ENCODE peak calls at places on chromosomes 3 and 15, in seven cellular contexts. L is hepatocyte, I is PC-3, X is HCT116, B is GM23248, C is MM.1S, Y is GM23338. S is an unnamed sample.

GRCh38 chr3:33113772-33114621 is at the start of gene CRTAP:
- DNase-seq in L (peak), I (peak), X (peak), B (peak), C (peak), Y (peak), S (peak)

GRCh38 chr3:48634661-48635221 is 520 bp downstream of the SLC26A6 start:
- DNase-seq in L (peak), I (peak), X (no peak), B (peak), C (peak), Y (peak), S (peak)

GRCh38 chr3:87359807-87360206 is 83.4 kb upstream of the POU1F1 start:
- DNase-seq in L (no peak), I (peak), X (no peak), B (no peak), C (no peak), Y (no peak), S (no peak)

GRCh38 chr3:141477224-141477623 is 9.6 kb upstream of the RASA2 start:
- DNase-seq in L (peak), I (peak), X (no peak), B (peak), C (no peak), Y (no peak), S (no peak)

GRCh38 chr3:141793476-141794260 is 30.5 kb downstream of the GRK7 start:
- DNase-seq in L (no peak), I (no peak), X (no peak), B (no peak), C (no peak), Y (peak), S (peak)

GRCh38 chr3:52289747-52290595 is 2.3 kb downstream of the GLYCTK start:
- DNase-seq in L (peak), I (no peak), X (no peak), B (no peak), C (no peak), Y (peak), S (no peak)

GRCh38 chr15:48992545-48992944 is 28.8 kb upstream of the SHC4 start:
- DNase-seq in L (no peak), I (no peak), X (no peak), B (no peak), C (no peak), Y (no peak), S (no peak)

GRCh38 chr3:30502742-30503073 is 103.7 kb upstream of the TGFBR2 start:
- DNase-seq in L (no peak), I (peak), X (no peak), B (peak), C (no peak), Y (no peak), S (no peak)

GRCh38 chr15:90322531-90322930 is 29.6 kb upstream of the ZNF774 start:
- DNase-seq in L (no peak), I (no peak), X (no peak), B (no peak), C (no peak), Y (no peak), S (peak)

GRCh38 chr3:4512895-4513616 is 19.9 kb downstream of the ITPR1 start:
- DNase-seq in L (no peak), I (no peak), X (no peak), B (no peak), C (no peak), Y (peak), S (no peak)

GRCh38 chr3:63092545-63092944 is 185.6 kb upstream of the SYNPR start:
- DNase-seq in L (no peak), I (no peak), X (no peak), B (no peak), C (no peak), Y (no peak), S (peak)

GRCh38 chr3:63387568-63387967 is 109.5 kb downstream of the SYNPR start:
- DNase-seq in L (no peak), I (peak), X (no peak), B (peak), C (no peak), Y (no peak), S (no peak)

GRCh38 chr3:101936419-101937331 is 87.4 kb downstream of the NFKBIZ start:
- DNase-seq in L (no peak), I (peak), X (no peak), B (peak), C (peak), Y (no peak), S (no peak)

GRCh38 chr3:193795062-193795690 is 202.2 kb downstream of the OPA1 start:
- DNase-seq in L (no peak), I (no peak), X (no peak), B (peak), C (no peak), Y (no peak), S (no peak)

DNA sequence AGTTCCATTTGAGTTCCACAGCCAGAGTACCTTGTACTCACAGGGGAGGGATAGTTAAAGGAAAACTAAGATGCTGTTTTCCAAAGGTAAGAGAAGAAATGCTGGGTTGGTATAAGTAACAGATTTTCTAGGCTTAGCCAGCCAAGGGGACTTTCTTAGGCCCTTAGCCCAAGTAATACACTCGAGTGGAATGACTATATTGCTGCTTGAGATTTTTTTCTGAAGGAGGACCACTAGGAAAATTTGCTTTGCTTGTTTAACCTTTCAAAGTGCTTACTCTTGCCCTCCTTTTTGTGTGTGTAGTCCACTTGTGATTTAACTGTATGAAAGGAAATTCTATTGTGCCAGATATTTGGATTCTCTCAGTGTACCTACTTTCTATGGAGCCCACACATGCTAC is 50.5 kb downstream of the IL5RA start:
- DNase-seq in L (no peak), I (no peak), X (no peak), B (no peak), C (no peak), Y (no peak), S (no peak)
- TF ChIP-seq EZH2 in L (no peak), I (no peak), X (no peak), B (no peak), C (no peak), Y (no peak), S (no peak)

DNA sequence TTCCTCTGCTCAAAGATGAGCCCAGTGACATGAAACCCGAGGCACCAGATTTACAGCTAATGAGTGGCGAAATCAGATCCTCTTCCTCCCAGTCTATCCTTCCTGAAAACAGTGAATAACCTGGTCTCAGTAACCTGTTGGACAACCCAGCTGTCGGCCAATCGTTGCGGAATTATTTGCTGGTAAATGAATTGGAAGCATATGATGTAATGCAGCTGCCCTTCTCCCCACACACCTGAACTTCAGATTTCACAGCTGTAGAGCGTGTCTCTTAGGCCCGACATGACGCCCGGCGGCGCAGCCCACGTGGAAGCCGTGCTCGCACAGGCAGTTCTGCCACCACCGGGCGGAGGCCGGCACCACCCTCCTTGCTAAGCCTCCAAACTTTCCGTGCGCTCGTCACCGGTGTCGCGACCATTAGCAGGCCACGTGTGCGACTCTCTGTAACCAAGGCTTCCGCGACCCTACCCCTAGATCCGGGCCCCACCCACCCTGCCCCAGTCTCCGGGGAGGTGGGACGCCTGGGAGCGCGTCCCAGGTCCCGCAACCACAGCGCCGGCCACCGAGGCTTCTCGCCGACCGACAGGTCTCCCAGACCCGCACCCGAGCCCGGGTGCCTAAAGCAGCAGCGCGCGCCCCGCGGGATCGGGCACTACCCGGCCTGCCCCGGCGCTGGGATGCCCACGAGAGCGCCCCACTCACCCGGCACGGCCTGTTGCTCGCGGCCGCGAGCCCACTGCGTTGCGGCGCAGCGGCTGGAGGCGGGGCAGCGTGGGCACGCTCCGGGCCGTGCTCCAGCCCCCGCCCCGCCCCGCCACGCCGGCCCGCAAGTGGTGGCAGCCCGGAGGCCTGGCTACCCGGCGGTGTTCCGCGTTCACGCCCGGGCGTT is at the start of gene RIOX2:
- DNase-seq in L (peak), I (peak), X (peak), B (peak), C (peak), Y (peak), S (peak)
- TF ChIP-seq EZH2phosphoT487 in L (no peak), I (peak), X (no peak), B (no peak), C (no peak), Y (no peak), S (no peak)

GRCh38 chr3:181700168-181701087 is 11.3 kb upstream of the SOX2 start:
- DNase-seq in L (peak), I (peak), X (peak), B (peak), C (peak), Y (peak), S (peak)
- TF ChIP-seq EZH2 in L (no peak), I (no peak), X (no peak), B (no peak), C (no peak), Y (no peak), S (no peak)

GRCh38 chr3:118540826-118541225 is 493.8 kb downstream of the IGSF11 start:
- DNase-seq in L (no peak), I (no peak), X (no peak), B (no peak), C (no peak), Y (no peak), S (no peak)
- TF ChIP-seq EZH2phosphoT487 in L (no peak), I (no peak), X (no peak), B (no peak), C (no peak), Y (no peak), S (no peak)

DNA sequence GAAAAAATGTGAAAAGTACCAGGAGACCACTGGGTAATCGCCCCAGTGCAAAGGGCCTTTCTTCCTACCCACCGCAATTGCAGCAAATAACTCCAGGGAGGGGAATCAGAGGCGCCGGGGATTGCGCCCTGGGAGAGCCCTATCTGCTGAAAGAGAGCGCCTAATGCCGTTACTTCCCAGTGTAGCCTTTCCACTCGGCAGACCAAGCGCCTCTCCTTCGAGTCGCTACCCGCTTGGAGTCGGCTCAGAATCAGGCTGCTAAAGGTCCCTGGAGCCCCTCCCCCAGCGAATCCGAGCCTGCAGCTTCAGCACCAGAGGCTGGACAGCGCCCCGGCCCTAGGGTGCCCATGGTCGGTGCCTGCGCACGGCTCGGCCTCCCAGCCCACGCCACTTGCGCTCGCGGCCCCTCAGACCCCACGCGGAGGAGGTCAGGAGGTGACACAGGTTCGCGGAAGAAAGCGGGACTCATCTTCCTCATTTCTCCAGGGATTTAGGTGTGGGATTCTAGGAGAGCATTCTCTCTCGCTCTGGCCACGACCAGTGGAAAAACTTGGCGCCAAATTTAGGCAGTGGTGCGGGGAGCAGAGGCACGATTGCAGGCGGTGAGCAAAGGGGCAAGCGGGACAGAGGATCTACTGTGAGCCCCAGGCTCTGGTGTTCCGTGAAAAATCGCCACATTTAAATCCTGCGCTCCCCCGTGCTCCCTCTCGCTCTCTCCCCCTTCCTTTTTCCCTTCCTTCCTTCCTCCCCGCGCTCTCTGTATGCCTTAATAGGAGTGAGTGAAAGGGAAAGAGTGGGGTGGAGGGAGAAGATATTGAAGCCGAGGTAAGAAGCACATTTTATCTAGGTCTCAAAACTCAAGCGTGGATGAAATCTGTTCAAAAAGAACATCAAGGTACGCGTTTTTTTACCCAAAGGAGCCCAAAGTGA is 15.4 kb upstream of the AEN start:
- DNase-seq in L (peak), I (no peak), X (no peak), B (peak), C (peak), Y (peak), S (peak)
- TF ChIP-seq EZH2 in L (peak), I (no peak), X (no peak), B (no peak), C (no peak), Y (peak), S (peak)

GRCh38 chr15:74817370-74817737 is 4.7 kb downstream of the LMAN1L start:
- DNase-seq in L (peak), I (peak), X (no peak), B (peak), C (no peak), Y (no peak), S (peak)
- TF ChIP-seq EZH2phosphoT487 in L (no peak), I (no peak), X (no peak), B (no peak), C (no peak), Y (no peak), S (no peak)

GRCh38 chr3:169165196-169166159 is 498.0 kb downstream of the MECOM start:
- DNase-seq in L (no peak), I (no peak), X (no peak), B (no peak), C (no peak), Y (no peak), S (no peak)
- TF ChIP-seq EZH2 in L (no peak), I (no peak), X (no peak), B (no peak), C (no peak), Y (no peak), S (no peak)

GRCh38 chr3:14847613-14848541 is 29.1 kb downstream of the FGD5 start:
- DNase-seq in L (peak), I (no peak), X (peak), B (no peak), C (no peak), Y (peak), S (peak)

GRCh38 chr3:14849831-14850230 is 31.1 kb downstream of the FGD5 start:
- DNase-seq in L (no peak), I (no peak), X (no peak), B (no peak), C (no peak), Y (no peak), S (no peak)

GRCh38 chr3:14846481-14846880 is 27.7 kb downstream of the FGD5 start:
- DNase-seq in L (no peak), I (no peak), X (no peak), B (no peak), C (no peak), Y (no peak), S (no peak)

GRCh38 chr3:14845826-14846225 is 27.1 kb downstream of the FGD5 start:
- DNase-seq in L (no peak), I (no peak), X (no peak), B (no peak), C (no peak), Y (no peak), S (no peak)

DNA sequence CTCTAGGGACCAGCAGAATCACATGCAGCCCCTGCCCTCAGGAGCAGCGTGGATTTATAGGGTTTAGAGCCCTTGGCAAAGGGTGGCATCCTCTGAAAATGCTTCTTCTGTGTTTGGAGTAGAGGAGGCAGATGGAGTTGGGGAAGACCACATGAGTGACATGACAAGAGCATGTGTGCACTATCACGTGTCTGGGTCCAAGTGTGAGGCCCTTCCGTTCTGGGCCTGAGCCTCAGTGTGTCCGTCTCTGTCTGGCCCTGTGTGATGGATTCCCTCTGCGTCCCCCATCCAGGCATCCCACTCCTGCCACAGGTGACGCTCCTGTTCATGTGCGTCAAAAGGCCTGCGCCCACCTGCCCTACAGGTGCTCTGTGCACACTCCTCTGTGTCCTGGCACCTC is 30.1 kb downstream of the FGD5 start:
- DNase-seq in L (no peak), I (no peak), X (no peak), B (no peak), C (no peak), Y (no peak), S (no peak)
- TF ChIP-seq EZH2phosphoT487 in L (no peak), I (no peak), X (no peak), B (no peak), C (no peak), Y (no peak), S (no peak)

GRCh38 chr15:99719096-99719541 is 14.1 kb downstream of the LYSMD4 start:
- DNase-seq in L (no peak), I (peak), X (no peak), B (peak), C (peak), Y (no peak), S (no peak)

GRCh38 chr15:99721104-99721778 is 12.0 kb downstream of the LYSMD4 start:
- DNase-seq in L (peak), I (no peak), X (no peak), B (no peak), C (no peak), Y (no peak), S (no peak)

GRCh38 chr15:99721896-99722295 is 11.3 kb downstream of the LYSMD4 start:
- DNase-seq in L (no peak), I (no peak), X (no peak), B (no peak), C (no peak), Y (no peak), S (no peak)

GRCh38 chr15:99720533-99720932 is 12.7 kb downstream of the LYSMD4 start:
- DNase-seq in L (no peak), I (no peak), X (no peak), B (no peak), C (no peak), Y (no peak), S (no peak)

GRCh38 chr15:99722406-99722805 is 10.8 kb downstream of the LYSMD4 start:
- DNase-seq in L (no peak), I (no peak), X (no peak), B (no peak), C (no peak), Y (no peak), S (no peak)
- TF ChIP-seq EZH2 in L (no peak), I (no peak), X (no peak), B (no peak), C (no peak), Y (no peak), S (no peak)

GRCh38 chr15:70342554-70343548 is 245.1 kb upstream of the TLE3 start:
- DNase-seq in L (no peak), I (no peak), X (no peak), B (no peak), C (no peak), Y (no peak), S (no peak)

GRCh38 chr15:70341566-70341965 is 243.8 kb upstream of the TLE3 start:
- DNase-seq in L (no peak), I (no peak), X (no peak), B (no peak), C (no peak), Y (no peak), S (no peak)

GRCh38 chr15:70342141-70342540 is 244.4 kb upstream of the TLE3 start:
- DNase-seq in L (no peak), I (no peak), X (no peak), B (no peak), C (no peak), Y (no peak), S (no peak)

GRCh38 chr15:70337292-70338186 is 239.8 kb upstream of the TLE3 start:
- DNase-seq in L (no peak), I (no peak), X (no peak), B (no peak), C (no peak), Y (no peak), S (no peak)

DNA sequence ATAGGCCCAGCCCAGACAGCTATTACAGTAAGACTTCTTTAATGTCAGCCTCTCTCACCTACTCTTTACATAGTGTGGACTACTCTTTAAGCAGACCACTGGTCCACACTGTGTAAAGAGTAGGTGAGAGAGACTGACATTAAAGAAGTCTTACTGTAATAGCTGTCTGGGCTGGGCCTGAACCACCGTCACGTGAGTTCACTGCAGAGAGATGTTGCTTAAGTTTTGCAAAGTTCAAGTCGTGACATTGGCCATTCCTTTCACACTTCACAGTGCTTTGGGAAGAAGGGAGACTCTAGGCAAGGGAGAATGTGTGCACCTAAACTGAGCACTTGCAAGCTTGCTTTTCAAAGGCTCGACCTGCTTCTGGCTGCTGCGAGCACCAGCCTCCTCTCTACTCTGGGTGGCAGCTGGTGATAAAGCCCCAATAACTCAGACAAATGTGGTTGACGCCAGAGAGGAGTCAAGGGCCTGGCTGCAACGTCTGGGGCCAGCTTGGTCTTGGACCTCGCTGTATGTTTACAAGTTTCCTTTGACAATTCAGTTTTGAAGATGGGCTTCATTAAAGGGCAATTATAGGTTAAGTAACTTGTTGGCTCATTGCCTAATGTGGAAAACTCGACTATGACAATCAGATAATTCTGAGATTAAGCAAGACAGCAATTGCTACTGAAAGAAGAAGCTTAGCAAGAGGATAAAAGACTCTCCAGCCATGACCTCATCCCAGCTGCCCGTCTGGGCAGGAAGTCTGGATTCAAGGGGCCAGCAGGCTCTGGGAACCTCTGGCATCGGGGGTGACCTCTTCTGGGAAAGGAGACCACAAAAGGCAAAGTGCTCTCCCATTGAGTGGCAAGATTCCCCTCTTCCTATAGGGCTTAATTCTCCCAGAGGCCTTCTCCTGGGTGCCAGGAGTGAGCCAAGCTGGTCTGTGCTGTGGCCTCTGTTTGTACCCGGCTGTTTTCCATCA is 242.1 kb upstream of the TLE3 start:
- DNase-seq in L (no peak), I (no peak), X (no peak), B (peak), C (no peak), Y (no peak), S (no peak)
- TF ChIP-seq EZH2phosphoT487 in L (no peak), I (no peak), X (no peak), B (no peak), C (no peak), Y (no peak), S (no peak)